ENCODE peak calls at places on chromosomes 13 and 19, in nine cellular contexts. One of them, this sample, is unnamed.

GRCh38 chr13:44504146-44504545 is 72.0 kb downstream of the TSC22D1 start:
- DNase-seq in adrenal gland: no peak
- DNase-seq in stomach: no peak
- DNase-seq in IMR-90: no peak
- DNase-seq in uterus: no peak
- DNase-seq in breast epithelium: no peak
- DNase-seq in HCT116: no peak
- DNase-seq in GM12878: no peak
- DNase-seq in tibial nerve: no peak
- DNase-seq in this sample: no peak

GRCh38 chr19:3691726-3692125 is 8.5 kb downstream of the PIP5K1C start:
- DNase-seq in adrenal gland: no peak
- DNase-seq in stomach: no peak
- DNase-seq in IMR-90: no peak
- DNase-seq in uterus: no peak
- DNase-seq in breast epithelium: no peak
- DNase-seq in HCT116: no peak
- DNase-seq in GM12878: no peak
- DNase-seq in tibial nerve: no peak
- DNase-seq in this sample: no peak

GRCh38 chr19:17755977-17756670 is 4.8 kb downstream of the FCHO1 start:
- DNase-seq in adrenal gland: peak
- DNase-seq in stomach: peak
- DNase-seq in IMR-90: peak
- DNase-seq in uterus: no peak
- DNase-seq in breast epithelium: no peak
- DNase-seq in HCT116: no peak
- DNase-seq in GM12878: peak
- DNase-seq in tibial nerve: no peak
- DNase-seq in this sample: no peak

GRCh38 chr19:41912899-41913475 is 15.3 kb downstream of the ERFL start:
- DNase-seq in adrenal gland: no peak
- DNase-seq in stomach: no peak
- DNase-seq in IMR-90: no peak
- DNase-seq in uterus: no peak
- DNase-seq in breast epithelium: no peak
- DNase-seq in HCT116: no peak
- DNase-seq in GM12878: no peak
- DNase-seq in tibial nerve: no peak
- DNase-seq in this sample: no peak

GRCh38 chr13:26971990-26972888 is 199.4 kb downstream of the USP12 start:
- DNase-seq in adrenal gland: no peak
- DNase-seq in stomach: peak
- DNase-seq in IMR-90: peak
- DNase-seq in uterus: no peak
- DNase-seq in breast epithelium: no peak
- DNase-seq in HCT116: peak
- DNase-seq in GM12878: no peak
- DNase-seq in tibial nerve: no peak
- DNase-seq in this sample: no peak

GRCh38 chr13:97851269-97851668 is 102.2 kb upstream of the IPO5 start:
- DNase-seq in adrenal gland: no peak
- DNase-seq in stomach: no peak
- DNase-seq in IMR-90: no peak
- DNase-seq in uterus: no peak
- DNase-seq in breast epithelium: no peak
- DNase-seq in HCT116: no peak
- DNase-seq in GM12878: no peak
- DNase-seq in tibial nerve: no peak
- DNase-seq in this sample: no peak

GRCh38 chr19:42134671-42135070 is 2.4 kb upstream of the POU2F2 start:
- DNase-seq in adrenal gland: no peak
- DNase-seq in stomach: no peak
- DNase-seq in IMR-90: no peak
- DNase-seq in uterus: no peak
- DNase-seq in breast epithelium: no peak
- DNase-seq in HCT116: no peak
- DNase-seq in GM12878: no peak
- DNase-seq in tibial nerve: no peak
- DNase-seq in this sample: no peak

GRCh38 chr13:72125561-72125960 is 258.6 kb upstream of the DACH1 start:
- DNase-seq in adrenal gland: no peak
- DNase-seq in stomach: no peak
- DNase-seq in IMR-90: no peak
- DNase-seq in uterus: no peak
- DNase-seq in breast epithelium: no peak
- DNase-seq in HCT116: no peak
- DNase-seq in GM12878: no peak
- DNase-seq in tibial nerve: no peak
- DNase-seq in this sample: no peak

GRCh38 chr19:44738603-44739585 is 9.6 kb upstream of the BCL3 start:
- DNase-seq in adrenal gland: no peak
- DNase-seq in stomach: peak
- DNase-seq in IMR-90: no peak
- DNase-seq in uterus: no peak
- DNase-seq in breast epithelium: no peak
- DNase-seq in HCT116: no peak
- DNase-seq in GM12878: no peak
- DNase-seq in tibial nerve: no peak
- DNase-seq in this sample: no peak

GRCh38 chr19:41156207-41156606 is 36.8 kb upstream of the CYP2S1 start:
- DNase-seq in adrenal gland: no peak
- DNase-seq in stomach: no peak
- DNase-seq in IMR-90: no peak
- DNase-seq in uterus: no peak
- DNase-seq in breast epithelium: no peak
- DNase-seq in HCT116: no peak
- DNase-seq in GM12878: no peak
- DNase-seq in tibial nerve: no peak
- DNase-seq in this sample: no peak

DNA sequence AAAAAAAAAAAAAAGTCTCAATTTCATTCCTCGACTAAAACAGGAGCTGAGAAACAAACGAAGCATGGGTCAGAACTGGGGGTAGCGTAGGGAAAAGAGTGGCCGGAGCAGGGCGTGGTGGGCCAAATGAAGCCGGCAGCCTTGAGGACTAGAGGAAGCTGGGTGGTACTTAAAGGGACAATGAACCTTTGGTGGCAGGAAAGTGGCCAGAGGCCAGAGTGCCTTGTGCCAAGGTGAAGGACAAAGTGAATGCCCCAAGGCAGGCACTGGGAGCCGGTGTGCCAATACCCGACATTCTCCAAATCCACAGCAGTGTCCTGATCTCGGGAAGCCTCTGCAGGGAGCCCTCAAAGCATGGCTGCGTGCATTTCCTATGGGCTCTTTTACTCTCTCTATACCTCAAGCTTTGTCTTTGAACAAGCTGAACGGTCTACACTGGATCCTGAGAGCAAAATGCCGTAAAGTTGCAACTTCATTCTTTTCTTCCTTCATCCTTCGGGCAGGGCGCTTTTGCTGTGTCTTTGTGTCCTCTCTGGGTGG is 195.0 kb upstream of the KL start:
- DNase-seq in adrenal gland: no peak
- DNase-seq in stomach: no peak
- DNase-seq in IMR-90: no peak
- DNase-seq in uterus: no peak
- DNase-seq in breast epithelium: no peak
- DNase-seq in HCT116: no peak
- DNase-seq in GM12878: no peak
- DNase-seq in tibial nerve: no peak
- DNase-seq in this sample: no peak
- H3K27ac ChIP-seq in adrenal gland: no peak
- H3K27ac ChIP-seq in stomach: no peak
- H3K27ac ChIP-seq in IMR-90: no peak
- H3K27ac ChIP-seq in uterus: no peak
- H3K27ac ChIP-seq in breast epithelium: no peak
- H3K27ac ChIP-seq in HCT116: no peak
- H3K27ac ChIP-seq in GM12878: no peak
- H3K27ac ChIP-seq in tibial nerve: no peak
- H3K27ac ChIP-seq in this sample: no peak

DNA sequence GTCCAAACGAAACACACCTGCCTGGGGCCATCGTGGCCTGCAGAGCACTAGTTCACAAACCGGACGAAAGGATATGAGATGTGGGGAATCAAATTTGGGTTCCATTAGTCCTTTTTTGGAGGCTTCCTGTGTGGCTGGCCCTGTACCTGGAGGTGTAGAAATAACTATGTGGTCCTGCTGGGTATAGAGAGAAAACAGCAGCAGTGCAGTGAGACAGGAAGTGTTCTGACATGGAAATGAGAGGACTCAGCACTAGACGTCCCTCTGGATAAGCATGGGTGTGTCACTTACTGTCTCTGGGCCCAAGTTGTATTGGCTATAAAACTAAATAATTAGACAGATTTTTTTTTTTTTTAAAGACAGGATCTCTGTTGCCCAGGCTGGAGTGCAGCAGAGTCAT is 12.3 kb downstream of the KDELR1 start:
- DNase-seq in adrenal gland: no peak
- DNase-seq in stomach: no peak
- DNase-seq in IMR-90: no peak
- DNase-seq in uterus: no peak
- DNase-seq in breast epithelium: no peak
- DNase-seq in HCT116: no peak
- DNase-seq in GM12878: no peak
- DNase-seq in tibial nerve: no peak
- DNase-seq in this sample: no peak
- TF ChIP-seq POLR2A in adrenal gland: no peak
- TF ChIP-seq POLR2A in stomach: no peak
- TF ChIP-seq POLR2A in IMR-90: no peak
- TF ChIP-seq POLR2A in uterus: no peak
- TF ChIP-seq POLR2A in breast epithelium: no peak
- TF ChIP-seq POLR2A in HCT116: no peak
- TF ChIP-seq POLR2A in GM12878: no peak
- TF ChIP-seq POLR2A in tibial nerve: no peak
- TF ChIP-seq POLR2A in this sample: no peak

GRCh38 chr13:36088001-36088400 is 43.2 kb downstream of the DCLK1 start:
- DNase-seq in adrenal gland: no peak
- DNase-seq in stomach: no peak
- DNase-seq in IMR-90: no peak
- DNase-seq in uterus: no peak
- DNase-seq in breast epithelium: no peak
- DNase-seq in HCT116: no peak
- DNase-seq in GM12878: no peak
- DNase-seq in tibial nerve: no peak
- DNase-seq in this sample: no peak

GRCh38 chr13:36090592-36090991 is 40.6 kb downstream of the DCLK1 start:
- DNase-seq in adrenal gland: no peak
- DNase-seq in stomach: no peak
- DNase-seq in IMR-90: no peak
- DNase-seq in uterus: no peak
- DNase-seq in breast epithelium: no peak
- DNase-seq in HCT116: no peak
- DNase-seq in GM12878: no peak
- DNase-seq in tibial nerve: no peak
- DNase-seq in this sample: no peak

GRCh38 chr13:36089130-36089529 is 42.1 kb downstream of the DCLK1 start:
- DNase-seq in adrenal gland: no peak
- DNase-seq in stomach: no peak
- DNase-seq in IMR-90: no peak
- DNase-seq in uterus: peak
- DNase-seq in breast epithelium: no peak
- DNase-seq in HCT116: no peak
- DNase-seq in GM12878: no peak
- DNase-seq in tibial nerve: no peak
- DNase-seq in this sample: no peak

GRCh38 chr13:36086117-36086516 is 45.1 kb downstream of the DCLK1 start:
- DNase-seq in adrenal gland: no peak
- DNase-seq in stomach: no peak
- DNase-seq in IMR-90: no peak
- DNase-seq in uterus: no peak
- DNase-seq in breast epithelium: no peak
- DNase-seq in HCT116: no peak
- DNase-seq in GM12878: no peak
- DNase-seq in tibial nerve: no peak
- DNase-seq in this sample: no peak

GRCh38 chr13:36088463-36088862 is 42.7 kb downstream of the DCLK1 start:
- DNase-seq in adrenal gland: no peak
- DNase-seq in stomach: no peak
- DNase-seq in IMR-90: no peak
- DNase-seq in uterus: no peak
- DNase-seq in breast epithelium: no peak
- DNase-seq in HCT116: no peak
- DNase-seq in GM12878: no peak
- DNase-seq in tibial nerve: no peak
- DNase-seq in this sample: no peak
- H3K27ac ChIP-seq in adrenal gland: no peak
- H3K27ac ChIP-seq in stomach: no peak
- H3K27ac ChIP-seq in IMR-90: no peak
- H3K27ac ChIP-seq in uterus: peak
- H3K27ac ChIP-seq in breast epithelium: peak
- H3K27ac ChIP-seq in HCT116: no peak
- H3K27ac ChIP-seq in GM12878: no peak
- H3K27ac ChIP-seq in tibial nerve: no peak
- H3K27ac ChIP-seq in this sample: no peak

DNA sequence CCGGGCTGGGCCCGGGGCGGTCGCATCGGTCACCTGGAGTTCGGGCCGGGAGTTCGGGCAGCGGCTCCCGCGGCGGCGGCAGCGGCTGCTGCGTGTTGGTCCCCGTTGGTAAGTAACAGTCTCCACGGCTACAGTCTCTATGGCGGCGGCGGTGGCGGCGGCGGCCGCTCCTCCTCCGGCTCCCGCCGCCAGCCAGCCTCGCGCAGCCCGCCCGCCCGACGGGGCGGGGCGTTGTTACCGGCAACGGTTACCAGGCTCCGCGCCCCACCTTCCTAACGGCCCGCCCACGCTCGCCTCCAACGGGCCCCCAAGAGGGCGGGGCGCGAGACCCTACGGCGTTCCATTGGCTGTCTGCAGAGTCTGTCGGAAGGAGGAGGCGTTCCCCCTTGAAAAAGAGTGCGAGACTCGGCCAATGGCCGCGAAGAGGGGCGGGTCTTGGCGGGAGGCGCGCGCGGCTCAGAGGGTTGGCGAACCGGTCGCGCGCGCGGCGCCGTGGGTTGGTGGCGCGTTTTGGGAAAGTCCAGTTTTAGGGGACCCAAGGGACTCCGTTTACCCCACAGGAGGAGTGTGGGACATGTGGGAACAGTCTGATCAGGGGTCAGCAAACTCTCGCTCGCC is at the start of gene RFX2:
- DNase-seq in adrenal gland: peak
- DNase-seq in stomach: peak
- DNase-seq in IMR-90: peak
- DNase-seq in uterus: peak
- DNase-seq in breast epithelium: peak
- DNase-seq in HCT116: peak
- DNase-seq in GM12878: peak
- DNase-seq in tibial nerve: peak
- DNase-seq in this sample: peak
- TF ChIP-seq POLR2A in adrenal gland: peak
- TF ChIP-seq POLR2A in stomach: no peak
- TF ChIP-seq POLR2A in IMR-90: peak
- TF ChIP-seq POLR2A in uterus: peak
- TF ChIP-seq POLR2A in breast epithelium: peak
- TF ChIP-seq POLR2A in HCT116: no peak
- TF ChIP-seq POLR2A in GM12878: peak
- TF ChIP-seq POLR2A in tibial nerve: peak
- TF ChIP-seq POLR2A in this sample: no peak

DNA sequence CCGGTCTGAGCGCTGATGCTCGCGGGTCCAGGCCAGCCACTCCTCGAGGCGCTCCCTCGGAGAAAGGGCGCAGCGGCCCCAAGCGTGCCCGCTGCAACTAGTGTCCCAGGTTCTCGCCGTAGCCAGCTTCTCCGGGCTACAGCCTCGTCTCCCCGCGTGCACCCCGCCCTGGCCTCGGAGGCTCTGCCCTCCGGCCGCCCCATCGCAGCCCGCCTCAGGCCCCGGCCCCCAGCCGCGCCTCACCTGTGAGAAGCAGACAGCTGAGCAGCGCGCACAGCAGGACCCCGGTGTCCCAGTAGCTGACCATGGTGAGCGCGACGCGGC is 429 bp downstream of the FLT1 start:
- DNase-seq in adrenal gland: no peak
- DNase-seq in stomach: no peak
- DNase-seq in IMR-90: no peak
- DNase-seq in uterus: no peak
- DNase-seq in breast epithelium: no peak
- DNase-seq in HCT116: no peak
- DNase-seq in GM12878: no peak
- DNase-seq in tibial nerve: no peak
- DNase-seq in this sample: no peak
- H3K27ac ChIP-seq in adrenal gland: no peak
- H3K27ac ChIP-seq in stomach: peak
- H3K27ac ChIP-seq in IMR-90: no peak
- H3K27ac ChIP-seq in uterus: peak
- H3K27ac ChIP-seq in breast epithelium: peak
- H3K27ac ChIP-seq in HCT116: no peak
- H3K27ac ChIP-seq in GM12878: no peak
- H3K27ac ChIP-seq in tibial nerve: no peak
- H3K27ac ChIP-seq in this sample: peak